ENCODE peak calls at places on chromosomes 6 and 20, in four cellular contexts. B, F, S and N are unnamed samples.

GRCh38 chr6:9020001-9020400 is 584.7 kb upstream of the SLC35B3 start:
- DNase-seq in S (no peak), B (no peak), F (no peak), N (no peak)

GRCh38 chr20:2745936-2746635 is 53.5 kb downstream of the EBF4 start:
- DNase-seq in B (no peak), F (no peak), S (no peak), N (no peak)

GRCh38 chr6:150537481-150537880 is 62.2 kb upstream of the PLEKHG1 start:
- DNase-seq in F (no peak), S (no peak), B (no peak), N (no peak)

GRCh38 chr20:57656252-57656820 is 36.1 kb upstream of the ZBP1 start:
- DNase-seq in S (peak), B (peak), F (no peak), N (peak)

GRCh38 chr6:165876568-165876967 is 213.5 kb upstream of the PDE10A start:
- DNase-seq in F (no peak), B (peak), S (peak), N (no peak)

GRCh38 chr6:139367810-139368321 is 6.6 kb downstream of the CITED2 start:
- DNase-seq in B (no peak), S (no peak), F (no peak), N (no peak)

GRCh38 chr6:108452725-108453195 is 108.0 kb upstream of the FOXO3 start:
- DNase-seq in B (no peak), S (peak), F (no peak), N (no peak)

GRCh38 chr6:158219229-158219628 is 51.1 kb downstream of the GTF2H5 start:
- DNase-seq in F (no peak), B (no peak), S (no peak), N (no peak)

GRCh38 chr6:142537612-142538478 is 236.0 kb downstream of the ADGRG6 start:
- DNase-seq in S (no peak), F (peak), B (no peak), N (no peak)

GRCh38 chr6:3744901-3745470 is 6.5 kb downstream of the PXDC1 start:
- DNase-seq in F (no peak), S (no peak), B (no peak), N (peak)

GRCh38 chr6:137095651-137096238 is 51.0 kb upstream of the IL20RA start:
- DNase-seq in B (no peak), S (no peak), F (no peak), N (no peak)

GRCh38 chr6:97186416-97186999 is 96.5 kb downstream of the MMS22L start:
- DNase-seq in B (peak), F (peak), S (peak), N (peak)

DNA sequence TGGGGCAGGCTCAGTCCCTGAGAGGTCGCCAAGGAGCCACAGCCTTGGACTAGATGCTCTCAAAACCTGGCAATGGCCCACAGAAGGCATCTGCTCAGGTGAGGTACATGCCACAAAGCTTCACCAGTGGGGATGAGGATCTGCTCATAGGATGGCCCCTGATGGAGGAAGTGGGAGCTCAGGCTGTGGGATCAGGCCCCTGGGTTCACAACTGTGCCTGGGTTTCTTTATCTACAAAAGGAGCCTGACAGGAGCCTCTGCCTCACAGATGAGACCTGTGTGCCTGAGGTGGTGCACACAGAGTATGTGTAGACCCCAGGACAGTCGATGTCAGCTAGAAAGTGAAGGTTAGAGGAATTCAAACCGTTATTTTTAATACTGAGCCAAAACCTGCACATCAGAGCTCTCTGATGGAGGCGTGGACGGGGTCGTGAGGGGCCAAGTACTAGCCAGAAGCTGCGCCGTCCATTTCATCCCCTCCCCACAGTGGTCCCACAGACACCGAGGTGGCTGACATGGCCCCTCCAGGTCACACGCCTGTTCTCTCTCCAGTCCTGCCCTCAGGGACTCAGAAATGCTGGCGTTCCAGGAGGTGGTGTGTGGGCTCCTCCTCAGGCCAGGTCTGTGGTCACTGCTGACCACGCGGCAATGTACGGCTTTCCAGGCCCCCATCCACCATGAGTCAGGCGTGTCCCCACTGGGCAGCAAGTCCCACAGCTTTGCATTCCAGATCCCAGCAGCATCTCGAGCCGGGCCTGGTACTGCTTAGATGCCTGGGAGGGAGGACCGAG is 33.3 kb downstream of the NTSR1 start:
- DNase-seq in B (no peak), F (no peak), S (no peak), N (no peak)
- TF ChIP-seq CTCF in B (no peak), F (no peak), S (no peak), N (no peak)

GRCh38 chr20:24747015-24747712 is 201.9 kb upstream of the CST7 start:
- DNase-seq in S (no peak), F (no peak), B (no peak), N (no peak)
- TF ChIP-seq POLR2A in S (no peak), F (no peak), B (no peak), N (no peak)

GRCh38 chr20:845967-846893 is 12.7 kb downstream of the FAM110A start:
- DNase-seq in B (no peak), S (no peak), F (no peak), N (no peak)
- H3K4me3 ChIP-seq in B (no peak), S (no peak), F (no peak), N (no peak)

GRCh38 chr6:579339-579738 is 77.6 kb downstream of the HUS1B start:
- DNase-seq in F (no peak), B (no peak), S (no peak), N (no peak)
- TF ChIP-seq CTCF in F (peak), B (no peak), S (no peak), N (no peak)

GRCh38 chr20:33005908-33006775 is 1.4 kb upstream of the BPIFB2 start:
- DNase-seq in F (no peak), S (no peak), B (no peak), N (no peak)
- TF ChIP-seq POLR2A in F (no peak), S (no peak), B (no peak), N (no peak)

GRCh38 chr20:34401741-34402455 is 38.8 kb downstream of the ITCH start:
- DNase-seq in F (no peak), B (no peak), S (no peak), N (no peak)

GRCh38 chr20:34404803-34405202 is 41.7 kb downstream of the ITCH start:
- DNase-seq in B (no peak), S (no peak), F (no peak), N (no peak)

GRCh38 chr20:34402461-34402860 is 39.4 kb downstream of the ITCH start:
- DNase-seq in B (no peak), S (no peak), F (no peak), N (no peak)

GRCh38 chr20:34403063-34403827 is 40.2 kb downstream of the ITCH start:
- DNase-seq in F (no peak), S (no peak), B (no peak), N (no peak)

DNA sequence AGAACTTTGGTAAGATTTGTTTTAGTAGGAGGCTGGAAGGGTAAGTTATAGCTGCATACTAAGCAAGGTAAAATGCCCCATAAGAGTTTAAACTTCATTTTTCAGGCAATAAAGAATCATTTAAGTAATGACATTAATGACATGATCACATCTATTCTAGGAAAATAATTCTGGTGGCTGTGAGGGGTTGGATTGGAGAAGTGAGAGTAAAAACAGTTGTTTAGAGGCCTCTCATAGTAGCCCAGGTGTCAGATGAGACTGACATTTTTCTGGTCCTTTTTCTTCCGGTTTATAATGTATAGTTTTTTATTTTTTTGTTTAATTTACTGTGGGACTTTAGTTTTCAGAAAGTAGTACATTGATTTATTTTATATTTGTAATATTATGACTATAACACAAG is 40.8 kb downstream of the ITCH start:
- DNase-seq in S (no peak), F (no peak), B (no peak), N (no peak)
- H3K4me3 ChIP-seq in S (no peak), F (no peak), B (no peak), N (no peak)

DNA sequence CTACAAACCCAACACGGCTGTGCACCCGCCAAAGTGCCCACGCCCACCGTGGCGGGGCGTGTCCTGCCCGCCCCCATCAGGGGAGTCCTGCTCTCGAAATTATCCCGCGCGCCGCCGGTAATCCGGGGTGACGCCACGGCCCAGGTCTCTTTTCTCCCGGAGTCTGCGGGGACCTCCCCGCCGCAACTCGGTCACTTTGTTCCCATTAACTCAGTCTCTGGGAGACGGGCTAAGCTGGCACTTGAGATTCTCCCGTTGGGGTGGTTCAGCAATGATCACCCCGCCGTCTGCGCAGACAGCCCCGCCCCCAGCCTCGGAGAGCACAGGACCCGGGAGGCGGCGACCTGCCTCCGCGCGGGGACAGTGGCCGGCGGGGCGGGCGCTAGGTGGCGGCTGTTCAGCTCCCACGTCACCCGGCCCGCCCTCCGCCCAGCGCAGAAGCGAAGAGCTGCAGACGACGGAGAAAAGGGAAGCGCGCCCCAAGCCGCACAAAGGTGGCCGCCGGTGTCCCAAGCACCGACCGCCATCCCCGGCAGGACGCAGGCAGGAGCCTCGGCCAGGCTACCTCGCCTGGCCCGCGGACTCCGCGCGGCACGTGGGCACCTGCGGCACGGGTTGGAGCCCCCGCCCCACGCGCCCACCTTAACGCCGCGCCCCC is 31.5 kb downstream of the SF3B5 start:
- DNase-seq in S (peak), B (peak), F (peak), N (peak)
- TF ChIP-seq CTCF in S (no peak), B (no peak), F (peak), N (no peak)